ENCODE peak calls at places on chromosomes 4 and X, in five cellular contexts. R, J, Q, C and P are unnamed samples.

GRCh38 chr4:108492816-108493595 is 127.4 kb upstream of the RPL34 start:
- DNase-seq in R (peak), J (peak), Q (no peak), C (peak), P (peak)

GRCh38 chr4:152708806-152709205 is 29.0 kb upstream of the TMEM154 start:
- DNase-seq in R (no peak), J (no peak), Q (no peak), C (no peak), P (no peak)

GRCh38 chr4:15936495-15936894 is 2.0 kb downstream of the FGFBP1 start:
- DNase-seq in R (no peak), J (no peak), Q (no peak), C (no peak), P (no peak)

GRCh38 chr4:125049711-125050110 is 265.0 kb upstream of the FAT4 start:
- DNase-seq in R (peak), J (no peak), Q (no peak), C (no peak), P (no peak)

GRCh38 chr4:56129431-56129861 is 180.7 kb downstream of the CEP135 start:
- DNase-seq in R (no peak), J (no peak), Q (no peak), C (no peak), P (no peak)

GRCh38 chr4:118351851-118352827 is 664 bp downstream of the PRSS12 start:
- DNase-seq in R (peak), J (no peak), Q (no peak), C (no peak), P (no peak)

GRCh38 chr4:76610751-76611150 is 175.7 kb downstream of the SHROOM3 start:
- DNase-seq in R (no peak), J (no peak), Q (no peak), C (no peak), P (no peak)

GRCh38 chrX:50198348-50198747 is 2.5 kb downstream of the AKAP4 start:
- DNase-seq in R (no peak), J (no peak), Q (no peak), C (no peak), P (no peak)

GRCh38 chr4:121077496-121077895 is 5.2 kb upstream of the NDNF start:
- DNase-seq in R (no peak), J (no peak), Q (no peak), C (no peak), P (no peak)

GRCh38 chrX:53599781-53600396 is 86.6 kb downstream of the HUWE1 start:
- DNase-seq in R (no peak), J (no peak), Q (no peak), C (no peak), P (no peak)

GRCh38 chr4:146342600-146343192 is 128.4 kb downstream of the REELD1 start:
- DNase-seq in R (peak), J (no peak), Q (no peak), C (no peak), P (peak)